ENCODE peak calls at places on chromosome 18, in seven cellular contexts. Z is GM23248; I is effector memory CD4-positive, alpha-beta T cell; H is left ventricle myocardium inferior; E is astrocyte; X is IMR-90; S is Karpas-422. G is an unnamed sample.

GRCh38 chr18:37654034-37654433 is 88.4 kb upstream of the CELF4 start:
- DNase-seq in E (no peak), I (no peak), H (no peak), S (no peak), Z (no peak), X (no peak), G (no peak)

GRCh38 chr18:955379-956066 is 50.9 kb downstream of the ADCYAP1 start:
- DNase-seq in H (no peak), S (no peak), Z (no peak), I (no peak), E (no peak), X (no peak), G (no peak)

GRCh38 chr18:7593194-7593819 is 26.2 kb downstream of the PTPRM start:
- DNase-seq in Z (no peak), I (no peak), X (no peak), E (no peak), S (no peak), H (no peak), G (no peak)

GRCh38 chr18:23641937-23642666 is 20.6 kb downstream of the ANKRD29 start:
- DNase-seq in S (no peak), H (no peak), E (no peak), Z (no peak), X (no peak), I (no peak), G (no peak)

GRCh38 chr18:10270160-10270571 is 184.3 kb upstream of the APCDD1 start:
- DNase-seq in H (peak), Z (peak), E (peak), S (no peak), X (peak), I (no peak), G (peak)

GRCh38 chr18:40375811-40376210 is 1579.2 kb upstream of the PIK3C3 start:
- DNase-seq in X (peak), E (peak), Z (no peak), I (no peak), S (no peak), H (no peak), G (no peak)

GRCh38 chr18:37778417-37779165 is 213.0 kb upstream of the CELF4 start:
- DNase-seq in I (no peak), S (peak), E (no peak), Z (peak), X (no peak), H (peak), G (peak)

GRCh38 chr18:63319383-63320040 is at the start of gene BCL2:
- DNase-seq in X (peak), S (peak), I (no peak), E (peak), H (peak), Z (peak), G (peak)

GRCh38 chr18:56112013-56112749 is 524.2 kb upstream of the TCF4 start:
- DNase-seq in S (no peak), X (peak), Z (peak), I (no peak), E (peak), H (no peak), G (no peak)

GRCh38 chr18:22977847-22978701 is 44.9 kb downstream of the RBBP8 start:
- DNase-seq in H (no peak), S (no peak), I (no peak), X (peak), Z (peak), E (peak), G (no peak)

GRCh38 chr18:39701071-39701783 is 2135.6 kb upstream of the CELF4 start:
- DNase-seq in Z (no peak), X (peak), S (no peak), H (no peak), I (no peak), E (no peak), G (no peak)

GRCh38 chr18:55687106-55687505 is 99.1 kb upstream of the TCF4 start:
- DNase-seq in E (no peak), X (no peak), I (no peak), Z (no peak), S (no peak), H (no peak), G (no peak)

GRCh38 chr18:3297025-3297984 is 35.4 kb downstream of the MYL12B start:
- DNase-seq in E (peak), S (peak), I (peak), H (peak), X (peak), Z (peak), G (peak)

GRCh38 chr18:40849856-40850255 is 1105.2 kb upstream of the PIK3C3 start:
- DNase-seq in X (no peak), Z (no peak), E (peak), S (no peak), I (no peak), H (no peak), G (no peak)

GRCh38 chr18:28729321-28729720 is 552.4 kb upstream of the CDH2 start:
- DNase-seq in Z (peak), S (no peak), H (no peak), X (peak), I (no peak), E (peak), G (no peak)

GRCh38 chr18:49768051-49768391 is 45.3 kb downstream of the ACAA2 start:
- DNase-seq in E (peak), S (peak), I (no peak), H (peak), X (peak), Z (peak), G (no peak)

GRCh38 chr18:74489631-74490030 is 6.5 kb upstream of the CNDP2 start:
- DNase-seq in H (no peak), Z (peak), X (peak), I (no peak), S (no peak), E (peak), G (no peak)

GRCh38 chr18:79522451-79523220 is 126.9 kb downstream of the NFATC1 start:
- DNase-seq in S (peak), I (peak), Z (no peak), H (no peak), X (no peak), E (no peak), G (no peak)

GRCh38 chr18:58186258-58186948 is 142.4 kb downstream of the NEDD4L start:
- DNase-seq in I (no peak), S (no peak), H (no peak), E (peak), Z (peak), X (peak), G (no peak)

GRCh38 chr18:37378616-37379015 is 187.0 kb downstream of the CELF4 start:
- DNase-seq in H (no peak), E (no peak), X (no peak), Z (no peak), S (no peak), I (no peak), G (no peak)

GRCh38 chr18:7273301-7273911 is 42.5 kb downstream of the LRRC30 start:
- DNase-seq in E (peak), I (no peak), H (peak), S (no peak), Z (peak), X (peak), G (no peak)

GRCh38 chr18:63505566-63506335 is 29.0 kb downstream of the SERPINB5 start:
- DNase-seq in I (no peak), S (peak), H (no peak), Z (peak), E (no peak), X (peak), G (no peak)

DNA sequence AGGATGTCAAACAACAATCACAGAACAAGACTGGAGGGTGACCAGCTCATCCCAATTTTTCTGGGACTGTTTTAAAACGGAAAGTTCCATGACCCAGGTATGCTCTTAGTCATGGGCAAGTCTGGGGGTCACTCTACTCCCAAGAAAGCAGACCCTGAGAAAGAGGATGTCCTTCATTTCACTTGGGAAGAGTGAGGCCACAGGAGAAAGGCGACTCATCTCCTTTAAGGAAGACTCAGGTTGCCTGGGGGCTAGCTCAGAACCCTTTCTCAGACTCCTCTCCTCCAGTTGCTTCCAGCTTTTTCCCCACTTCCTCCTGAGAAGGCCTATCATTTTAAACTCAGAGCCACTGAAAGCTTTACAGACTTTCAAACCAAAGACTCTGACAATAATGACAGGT is 9.3 kb downstream of the RNF152 start:
- DNase-seq in X (peak), I (no peak), E (no peak), S (no peak), Z (peak), H (no peak), G (no peak)
- H3K27ac ChIP-seq in X (no peak), I (no peak), E (no peak), S (no peak), Z (no peak), H (no peak), G (no peak)

DNA sequence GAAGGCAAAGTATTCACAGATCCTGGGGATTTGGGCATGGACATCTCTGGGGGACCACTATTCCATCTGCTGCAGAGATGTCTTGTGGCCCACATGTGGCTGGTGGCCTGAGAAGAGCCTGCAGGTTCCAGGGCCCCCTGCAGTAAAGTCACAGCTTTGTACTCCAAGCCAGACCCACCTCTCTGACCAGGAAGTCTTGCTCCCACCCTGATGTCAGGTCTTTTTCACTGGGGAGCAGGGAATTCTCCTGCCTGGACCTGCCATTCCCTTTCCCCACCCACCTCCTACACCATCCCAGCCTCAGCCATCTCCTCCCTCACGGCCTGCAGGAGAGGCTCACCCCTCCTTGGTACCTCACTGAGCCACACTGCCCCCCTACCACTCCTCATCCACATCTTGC is 211.8 kb downstream of the SMAD2 start:
- DNase-seq in H (no peak), I (no peak), Z (no peak), X (no peak), E (no peak), S (no peak), G (no peak)
- H3K27ac ChIP-seq in H (no peak), I (no peak), Z (no peak), X (no peak), E (no peak), S (no peak), G (no peak)

DNA sequence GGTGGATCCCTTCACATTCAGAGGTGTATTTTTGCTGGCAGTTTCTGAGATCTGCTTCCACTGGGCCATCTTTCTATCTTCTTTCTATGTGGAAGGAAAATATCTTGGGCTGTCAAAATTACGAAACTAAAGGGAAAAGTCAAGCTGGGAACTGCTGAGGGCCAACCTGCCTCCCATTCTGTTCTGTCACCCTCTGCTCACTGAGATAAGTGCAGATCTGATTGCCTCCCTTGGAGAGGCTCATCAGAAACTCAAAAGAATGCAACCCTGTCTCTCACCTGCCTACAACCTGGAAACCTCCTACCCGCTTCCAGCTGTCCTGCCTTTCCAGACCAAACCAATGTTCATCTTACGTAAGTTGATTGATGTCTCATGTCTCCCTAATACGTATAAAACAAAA is 26.5 kb downstream of the RAX start:
- DNase-seq in S (no peak), I (no peak), Z (no peak), X (no peak), E (no peak), H (no peak), G (no peak)
- H3K27ac ChIP-seq in S (no peak), I (no peak), Z (no peak), X (no peak), E (no peak), H (no peak), G (no peak)

DNA sequence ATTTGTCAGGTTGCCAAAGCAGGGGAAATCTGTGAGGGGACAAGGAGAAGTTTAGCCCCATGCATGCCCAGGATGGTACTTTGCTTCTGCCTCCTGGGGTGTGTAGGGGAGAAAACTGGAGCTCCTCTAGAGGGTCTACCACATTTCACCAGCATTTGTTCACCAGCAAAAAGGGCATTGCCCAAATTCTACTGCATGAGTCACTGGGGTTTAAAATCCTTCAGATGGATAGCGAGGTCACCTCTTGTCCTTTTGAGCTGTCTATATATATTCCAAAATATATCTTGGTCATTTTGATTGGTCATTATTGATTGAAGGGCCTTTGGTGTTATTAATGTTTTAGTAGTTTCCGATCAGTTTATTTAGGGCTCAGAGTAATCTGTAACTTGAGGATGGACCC is 18.7 kb downstream of the FHOD3 start:
- DNase-seq in X (no peak), H (no peak), Z (peak), I (no peak), E (no peak), S (no peak), G (no peak)
- H3K27ac ChIP-seq in X (no peak), H (peak), Z (peak), I (no peak), E (peak), S (no peak), G (no peak)

DNA sequence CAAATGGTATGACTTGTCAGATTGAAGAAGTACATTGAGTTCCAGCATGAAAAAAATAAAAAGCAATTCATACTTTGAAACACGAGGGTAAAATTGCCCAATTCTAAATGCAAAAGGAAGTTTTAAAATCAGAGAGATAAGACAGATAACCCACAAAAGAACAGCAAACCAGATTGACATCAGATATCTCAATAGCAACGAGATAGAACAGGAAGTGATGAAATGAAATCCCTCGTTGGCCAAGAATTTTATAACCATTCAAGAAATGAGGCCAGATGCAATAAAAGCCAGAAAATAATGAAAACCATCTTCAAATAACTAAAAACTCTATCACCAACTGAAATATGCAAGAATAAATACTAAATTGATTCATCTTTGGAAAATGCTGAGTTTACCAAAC is 172.8 kb downstream of the CD226 start:
- DNase-seq in S (no peak), I (no peak), X (peak), E (no peak), Z (peak), H (no peak), G (no peak)
- H3K27ac ChIP-seq in S (no peak), I (no peak), X (no peak), E (no peak), Z (peak), H (no peak), G (no peak)

GRCh38 chr18:12637901-12638633 is 19.8 kb downstream of the SPIRE1 start:
- DNase-seq in S (no peak), H (no peak), E (peak), I (no peak), X (peak), Z (peak), G (no peak)
- H3K27ac ChIP-seq in S (no peak), H (no peak), E (peak), I (no peak), X (no peak), Z (peak), G (no peak)

GRCh38 chr18:44732604-44733003 is 51.9 kb downstream of the SETBP1 start:
- DNase-seq in S (no peak), Z (no peak), X (no peak), E (no peak), H (no peak), I (no peak), G (no peak)
- H3K27ac ChIP-seq in S (no peak), Z (peak), X (no peak), E (peak), H (no peak), I (no peak), G (no peak)

GRCh38 chr18:46756559-46757201 is at the start of gene ST8SIA5:
- DNase-seq in X (no peak), H (peak), E (no peak), S (no peak), Z (peak), I (no peak), G (no peak)
- H3K27ac ChIP-seq in X (no peak), H (peak), E (no peak), S (no peak), Z (no peak), I (no peak), G (no peak)

DNA sequence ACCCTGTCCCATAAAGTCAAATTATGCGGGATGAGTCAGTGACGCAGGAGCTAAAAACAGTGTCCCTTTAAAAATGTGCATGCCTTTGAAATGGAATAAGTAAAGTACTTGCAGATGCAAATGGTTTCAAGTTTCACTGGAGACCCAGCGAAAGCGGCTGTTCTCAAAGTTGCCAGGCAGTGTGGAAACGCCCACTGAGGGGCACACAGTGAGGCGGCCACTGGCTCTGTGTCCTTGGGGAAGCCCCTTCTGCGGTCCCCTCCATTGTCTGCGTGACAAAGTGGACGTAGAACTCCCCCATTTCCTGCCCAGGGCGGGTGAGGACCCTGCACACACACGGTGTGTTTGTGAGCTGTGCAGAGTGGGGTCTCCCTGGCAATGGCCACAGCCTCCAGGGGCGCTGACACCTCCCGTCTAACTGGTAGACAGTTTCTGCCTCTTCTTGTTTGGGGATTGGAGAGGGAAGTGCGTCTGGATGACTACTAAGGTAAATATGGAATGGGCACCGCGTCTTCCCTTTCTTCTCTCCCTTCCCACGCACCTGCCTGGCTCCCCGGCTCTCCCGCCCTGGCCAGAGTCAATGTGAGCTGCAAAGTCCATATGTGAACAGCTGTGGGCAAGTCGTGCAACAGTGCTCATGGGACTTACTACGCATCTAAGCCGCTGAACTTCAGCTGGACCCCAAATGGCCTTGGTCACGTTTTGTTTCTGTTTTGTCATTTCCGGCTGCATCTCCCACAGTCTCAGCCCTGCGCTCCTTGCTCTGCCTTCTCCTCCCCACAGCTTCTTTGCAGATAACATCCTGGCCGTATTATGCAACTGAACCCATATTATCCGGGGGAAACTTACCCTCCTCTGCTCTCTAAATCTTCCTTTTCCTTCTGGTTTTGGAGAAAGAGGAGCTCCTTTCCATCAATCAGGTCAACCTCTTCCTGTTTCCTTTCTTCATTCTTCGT is 33.7 kb upstream of the ZNF516 start:
- DNase-seq in X (peak), I (no peak), H (no peak), Z (peak), S (peak), E (peak), G (no peak)
- H3K27ac ChIP-seq in X (peak), I (no peak), H (peak), Z (peak), S (no peak), E (no peak), G (no peak)